ENCODE peak calls at places on chromosome 10, in four cellular contexts. K is posterior vena cava, X is WTC11, V is prostate gland. A is an unnamed sample.

GRCh38 chr10:59621771-59622170 is 87.9 kb downstream of the SLC16A9 start:
- DNase-seq in K (no peak), X (no peak), V (no peak), A (no peak)

GRCh38 chr10:3625959-3626751 is 158.9 kb downstream of the KLF6 start:
- DNase-seq in K (no peak), X (no peak), V (no peak), A (no peak)

GRCh38 chr10:104638861-104639594 is 2.1 kb upstream of the SORCS3 start:
- DNase-seq in K (no peak), X (peak; percentile 81), V (no peak), A (no peak)

GRCh38 chr10:70887804-70888800 is at the start of gene PCBD1:
- DNase-seq in K (peak; percentile 91), X (peak; percentile 69), V (peak; percentile 74), A (peak; percentile 38)

GRCh38 chr10:71218046-71218832 is 5.9 kb downstream of the UNC5B start:
- DNase-seq in K (peak; percentile 57), X (no peak), V (no peak), A (no peak)

GRCh38 chr10:683448-684071 is 5.9 kb downstream of the DIP2C start:
- DNase-seq in K (peak; percentile 82), X (no peak), V (no peak), A (no peak)

GRCh38 chr10:111968624-111969023 is 214.9 kb downstream of the GPAM start:
- DNase-seq in K (no peak), X (no peak), V (no peak), A (no peak)

GRCh38 chr10:44056206-44056605 is 328.7 kb downstream of the CXCL12 start:
- DNase-seq in K (no peak), X (no peak), V (no peak), A (no peak)

GRCh38 chr10:29926649-29927048 is 132.7 kb downstream of the JCAD start:
- DNase-seq in K (no peak), X (peak; percentile 28), V (no peak), A (peak; percentile 7)

GRCh38 chr10:12588091-12588850 is 238.9 kb downstream of the CAMK1D start:
- DNase-seq in K (no peak), X (no peak), V (no peak), A (no peak)

GRCh38 chr10:18793951-18794350 is 134.7 kb downstream of the ARL5B start:
- DNase-seq in K (no peak), X (no peak), V (no peak), A (peak; percentile 0)

GRCh38 chr10:131795761-131796160 is 105.0 kb upstream of the PPP2R2D start:
- DNase-seq in K (no peak), X (no peak), V (no peak), A (no peak)

GRCh38 chr10:33661580-33662269 is 327.3 kb upstream of the NRP1 start:
- DNase-seq in K (peak; percentile 94), X (no peak), V (peak; percentile 58), A (peak; percentile 39)

GRCh38 chr10:25023278-25023677 is 6.9 kb downstream of the THNSL1 start:
- DNase-seq in K (no peak), X (no peak), V (no peak), A (no peak)

GRCh38 chr10:19845963-19846362 is 29.7 kb downstream of the PLXDC2 start:
- DNase-seq in K (no peak), X (no peak), V (no peak), A (no peak)

GRCh38 chr10:86376852-86377796 is 10.5 kb upstream of the GRID1 start:
- DNase-seq in K (peak; percentile 93), X (peak; percentile 95), V (peak; percentile 55), A (peak; percentile 50)

GRCh38 chr10:100825946-100826660 is 80.7 kb downstream of the PAX2 start:
- DNase-seq in K (no peak), X (no peak), V (no peak), A (no peak)

GRCh38 chr10:62380002-62380401 is 5.8 kb downstream of the ZNF365 start:
- DNase-seq in K (no peak), X (no peak), V (no peak), A (no peak)

GRCh38 chr10:11705687-11706086 is 36.5 kb upstream of the ECHDC3 start:
- DNase-seq in K (no peak), X (no peak), V (no peak), A (no peak)

GRCh38 chr10:18222870-18223269 is 82.6 kb downstream of the CACNB2 start:
- DNase-seq in K (no peak), X (no peak), V (no peak), A (no peak)

GRCh38 chr10:122541541-122542002 is 19.0 kb upstream of the DMBT1 start:
- DNase-seq in K (no peak), X (no peak), V (no peak), A (no peak)

GRCh38 chr10:8146650-8147049 is 92.2 kb downstream of the GATA3 start:
- DNase-seq in K (no peak), X (no peak), V (no peak), A (no peak)

GRCh38 chr10:100993986-100994708 is 5.5 kb upstream of the LZTS2 start:
- DNase-seq in K (no peak), X (no peak), V (no peak), A (no peak)

GRCh38 chr10:121710207-121710606 is 112.0 kb upstream of the FGFR2 start:
- DNase-seq in K (no peak), X (no peak), V (no peak), A (no peak)